ENCODE peak calls at places on chromosomes 6 and 20, in four cellular contexts. U, D, Q and O are unnamed samples.

GRCh38 chr6:139112146-139112545 is 22.7 kb upstream of the HECA start:
- DNase-seq in D (no peak), U (no peak), Q (no peak), O (no peak)

GRCh38 chr6:16982827-16983226 is 119.0 kb upstream of the STMND1 start:
- DNase-seq in U (no peak), Q (peak), D (no peak), O (peak)

GRCh38 chr6:127496471-127496870 is 22.7 kb downstream of the MTCL3 start:
- DNase-seq in D (no peak), Q (no peak), U (no peak), O (no peak)

GRCh38 chr20:62953167-62953838 is 794 bp downstream of the SLC17A9 start:
- DNase-seq in U (no peak), Q (no peak), D (no peak), O (no peak)

GRCh38 chr6:99348823-99349619 is 453 bp downstream of the FAXC start:
- DNase-seq in U (no peak), D (peak), Q (no peak), O (no peak)

GRCh38 chr6:30799210-30799609 is 54.9 kb upstream of the IER3 start:
- DNase-seq in D (no peak), Q (no peak), U (no peak), O (no peak)

GRCh38 chr20:34012735-34013134 is 19.0 kb downstream of the RALY start:
- DNase-seq in Q (no peak), D (no peak), U (no peak), O (no peak)

GRCh38 chr6:169960891-169961611 is 209.6 kb downstream of the ERMARD start:
- DNase-seq in D (no peak), Q (no peak), U (no peak), O (no peak)

GRCh38 chr6:127514396-127515227 is 4.5 kb downstream of the MTCL3 start:
- DNase-seq in Q (no peak), D (peak), U (peak), O (no peak)

GRCh38 chr6:141394565-141395051 is 738.1 kb upstream of the GJE1 start:
- DNase-seq in U (no peak), Q (no peak), D (no peak), O (no peak)

GRCh38 chr6:11460837-11461661 is 76.5 kb upstream of the TMEM170B start:
- DNase-seq in D (no peak), U (no peak), Q (no peak), O (no peak)

GRCh38 chr6:127946388-127946787 is 45.5 kb upstream of the THEMIS start:
- DNase-seq in Q (no peak), U (no peak), D (no peak), O (no peak)

GRCh38 chr20:57131077-57131476 is 135.4 kb downstream of the BMP7 start:
- DNase-seq in U (no peak), D (no peak), Q (no peak), O (no peak)